ENCODE peak calls at places on chromosomes 1 and 21, in four cellular contexts. G, I, J and W are unnamed samples.

GRCh38 chr1:85692730-85693314 is 15.4 kb downstream of the ZNHIT6 start:
- DNase-seq in I (no peak), J (no peak), G (no peak), W (no peak)

GRCh38 chr1:151854658-151855057 is 1.1 kb upstream of the THEM5 start:
- DNase-seq in J (no peak), G (no peak), I (no peak), W (no peak)

GRCh38 chr1:38778521-38778920 is 81.1 kb downstream of the RRAGC start:
- DNase-seq in J (no peak), I (no peak), G (no peak), W (no peak)

GRCh38 chr1:244272471-244273261 is 179.0 kb downstream of the ADSS2 start:
- DNase-seq in J (peak; percentile 59), G (peak; percentile 80), I (peak; percentile 71), W (peak; percentile 84)

GRCh38 chr1:21511579-21512522 is 2.6 kb downstream of the ALPL start:
- DNase-seq in J (no peak), I (peak; percentile 35), G (peak; percentile 28), W (peak; percentile 72)

GRCh38 chr1:42529724-42530161 is 66.7 kb downstream of the CCDC30 start:
- DNase-seq in J (no peak), G (no peak), I (peak; percentile 7), W (no peak)

GRCh38 chr1:201614262-201615015 is 75.5 kb downstream of the NAV1 start:
- DNase-seq in I (no peak), J (no peak), G (no peak), W (no peak)

GRCh38 chr1:5847013-5847654 is 145.1 kb downstream of the NPHP4 start:
- DNase-seq in J (peak; percentile 41), G (no peak), I (no peak), W (no peak)

GRCh38 chr1:198747127-198747526 is 108.3 kb downstream of the PTPRC start:
- DNase-seq in J (no peak), I (no peak), G (no peak), W (no peak)

GRCh38 chr1:228378453-228379164 is 28.0 kb downstream of the TRIM11 start:
- DNase-seq in I (peak; percentile 56), G (peak; percentile 79), J (peak; percentile 70), W (peak; percentile 86)

GRCh38 chr1:96538883-96539282 is 182.7 kb upstream of the PTBP2 start:
- DNase-seq in I (peak; percentile 32), G (peak; percentile 62), J (no peak), W (peak; percentile 85)

GRCh38 chr1:48206371-48206770 is 16.1 kb upstream of the SLC5A9 start:
- DNase-seq in G (no peak), I (no peak), J (no peak), W (no peak)

GRCh38 chr1:48207536-48208075 is 14.9 kb upstream of the SLC5A9 start:
- DNase-seq in J (no peak), G (no peak), I (no peak), W (no peak)

GRCh38 chr1:48207131-48207530 is 15.4 kb upstream of the SLC5A9 start:
- DNase-seq in I (no peak), J (no peak), G (no peak), W (no peak)

GRCh38 chr1:48208251-48208650 is 14.3 kb upstream of the SLC5A9 start:
- DNase-seq in G (no peak), I (no peak), J (no peak), W (no peak)

DNA sequence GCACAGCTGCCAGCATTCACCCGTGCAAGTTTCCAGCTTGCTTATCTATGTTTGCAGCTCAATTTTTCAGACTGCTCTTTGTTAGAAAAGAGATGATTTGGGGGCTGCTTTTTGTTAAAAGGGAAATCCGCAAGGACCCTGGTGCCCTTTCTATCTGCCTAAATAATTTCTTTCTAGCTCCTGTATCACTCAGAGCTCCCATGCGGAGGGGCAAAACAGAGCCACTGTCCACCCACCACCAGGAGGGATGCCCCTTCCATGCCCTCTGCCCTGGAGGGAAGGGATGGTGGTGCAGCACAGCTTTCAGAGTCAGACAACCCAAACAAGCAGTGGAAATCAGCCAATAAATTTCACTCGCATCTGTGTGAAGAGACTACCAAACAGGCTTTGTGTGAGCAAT is 13.9 kb upstream of the SLC5A9 start:
- DNase-seq in G (no peak), J (no peak), I (no peak), W (no peak)
- H3K4me3 ChIP-seq in G (no peak overlapping the region), J (no peak overlapping the region), I (no peak overlapping the region), W (no peak overlapping the region)

DNA sequence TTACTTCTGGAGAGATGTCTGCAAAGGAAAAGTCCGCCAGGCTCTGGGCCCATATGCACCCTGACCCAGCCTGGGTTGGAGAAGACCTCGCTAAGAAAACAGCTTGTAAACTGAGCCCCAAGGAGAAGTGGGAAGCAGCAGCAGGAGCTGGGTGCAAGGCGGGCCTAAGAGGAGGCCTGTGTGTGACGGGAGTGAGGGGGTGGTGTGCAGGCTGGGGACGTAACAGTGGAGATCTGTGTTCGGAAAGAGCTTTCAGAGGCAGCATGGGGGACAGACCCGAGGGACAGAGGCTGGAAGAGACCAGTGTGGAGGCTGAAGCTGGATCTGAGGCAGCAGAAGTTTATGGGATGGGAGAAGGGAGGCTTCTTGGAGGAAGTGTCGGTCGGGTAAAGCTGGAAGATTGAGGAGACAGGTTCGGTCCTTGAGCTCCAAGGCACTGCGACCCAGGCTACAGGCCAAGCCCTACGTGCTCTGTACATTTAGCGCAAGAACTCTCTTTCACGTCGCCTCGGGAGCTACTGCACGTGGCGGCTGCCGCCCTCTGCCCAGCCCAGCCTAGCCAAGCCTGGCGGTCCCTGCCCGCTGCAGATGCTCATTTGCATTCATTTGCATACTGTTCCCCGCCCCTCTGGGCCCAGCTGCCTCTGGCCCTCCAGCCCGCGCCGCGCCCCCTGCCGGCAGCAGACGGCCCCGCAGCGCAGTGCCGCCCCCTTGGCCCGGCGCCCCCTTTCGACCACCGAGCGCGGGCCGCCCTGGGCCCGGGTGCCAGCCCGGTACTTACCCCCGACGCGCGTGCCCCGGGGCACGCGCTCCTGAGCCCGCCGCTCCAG is 6.3 kb downstream of the HPCA start:
- DNase-seq in G (peak; percentile 39), J (peak; percentile 47), I (peak; percentile 69), W (peak; percentile 60)
- TF ChIP-seq CTCF in G (peak; percentile 56), J (peak; percentile 95), I (peak; percentile 62), W (no peak)

GRCh38 chr1:75690547-75690946 is 34.0 kb upstream of the ACADM start:
- DNase-seq in G (no peak), I (no peak), J (no peak), W (no peak)
- TF ChIP-seq EP300 in G (no peak), I (no peak), J (no peak), W (no peak)

GRCh38 chr1:246726255-246726679 is 2.1 kb downstream of the SCCPDH start:
- DNase-seq in I (no peak), J (no peak), G (no peak), W (no peak)

GRCh38 chr1:246724001-246724724 is at the start of gene SCCPDH:
- DNase-seq in I (peak; percentile 72), J (no peak), G (peak; percentile 67), W (peak; percentile 84)

GRCh38 chr1:246724725-246725095 is 501 bp downstream of the SCCPDH start:
- DNase-seq in G (peak; percentile 28), J (no peak), I (no peak), W (no peak)

GRCh38 chr1:246726881-246727280 is 2.7 kb downstream of the SCCPDH start:
- DNase-seq in J (no peak), G (no peak), I (no peak), W (no peak)

GRCh38 chr1:246725191-246725590 is 982 bp downstream of the SCCPDH start:
- DNase-seq in G (no peak), J (no peak), I (no peak), W (no peak)
- H3K4me3 ChIP-seq in G (peak overlapping the region; percentile 89), J (peak overlapping the region; percentile 59), I (peak overlapping the region; percentile 93), W (peak overlapping the region; percentile 88)

DNA sequence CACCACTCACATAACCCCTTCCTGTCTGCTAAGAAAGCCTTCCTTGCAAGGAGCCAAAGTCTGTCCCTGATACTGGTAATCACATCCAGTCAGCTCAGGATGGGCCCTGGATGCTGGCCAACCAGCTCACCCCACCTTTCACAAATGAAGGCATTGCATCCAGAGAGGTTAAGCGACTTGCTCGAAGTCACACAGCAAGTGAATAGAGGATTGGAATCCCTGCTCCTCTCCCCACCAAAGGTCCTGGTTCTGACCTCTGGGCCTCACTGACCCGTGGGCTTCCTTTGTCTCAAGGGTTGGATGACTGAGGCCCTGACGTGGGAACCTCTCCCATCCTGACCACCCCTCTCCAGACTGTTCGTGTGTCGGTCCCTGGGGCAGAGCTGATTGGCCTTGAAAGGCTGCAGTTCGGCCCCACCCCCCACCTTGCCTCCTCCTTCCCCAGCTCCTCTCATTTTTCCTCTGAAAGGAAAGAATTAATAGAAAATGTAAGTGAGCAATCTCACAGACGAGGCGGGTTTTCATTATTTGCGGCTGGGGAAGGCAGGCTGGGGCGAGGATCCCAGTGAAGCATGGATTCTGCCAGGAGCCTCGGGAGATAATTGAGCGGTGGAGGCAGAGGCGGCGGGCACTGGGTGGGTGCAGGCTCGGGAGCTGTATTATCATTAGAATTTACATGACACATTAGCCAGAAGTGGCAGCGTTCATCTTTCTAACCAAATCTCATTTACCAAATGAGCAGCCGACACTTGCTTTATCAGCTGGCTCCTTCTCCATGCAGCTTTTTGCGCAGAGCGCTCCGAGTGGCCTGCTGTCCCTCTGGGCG is 101.5 kb upstream of the CSF3R start:
- DNase-seq in G (no peak), I (no peak), J (no peak), W (no peak)
- TF ChIP-seq CTCF in G (no peak), I (no peak), J (no peak), W (no peak)

GRCh38 chr1:8702848-8703810 is 114.3 kb downstream of the RERE start:
- DNase-seq in J (peak; percentile 69), I (peak; percentile 93), G (peak; percentile 83), W (peak; percentile 95)
- TF ChIP-seq EP300 in J (peak; percentile 82), I (no peak), G (no peak), W (no peak)

GRCh38 chr1:52674497-52675384 is 23.4 kb downstream of the COA7 start:
- DNase-seq in G (no peak), I (no peak), J (no peak), W (no peak)
- H3K4me3 ChIP-seq in G (no peak overlapping the region), I (no peak overlapping the region), J (no peak overlapping the region), W (no peak overlapping the region)

GRCh38 chr1:59997479-59997878 is 70.9 kb upstream of the CYP2J2 start:
- DNase-seq in J (no peak), I (no peak), G (no peak), W (no peak)
- TF ChIP-seq CTCF in J (peak; percentile 44), I (no peak), G (no peak), W (no peak)

GRCh38 chr1:150234647-150235435 is 1.1 kb downstream of the ANP32E start:
- DNase-seq in I (peak; percentile 87), J (no peak), G (peak; percentile 85), W (peak; percentile 95)
- TF ChIP-seq EP300 in I (no peak), J (no peak), G (no peak), W (no peak)

DNA sequence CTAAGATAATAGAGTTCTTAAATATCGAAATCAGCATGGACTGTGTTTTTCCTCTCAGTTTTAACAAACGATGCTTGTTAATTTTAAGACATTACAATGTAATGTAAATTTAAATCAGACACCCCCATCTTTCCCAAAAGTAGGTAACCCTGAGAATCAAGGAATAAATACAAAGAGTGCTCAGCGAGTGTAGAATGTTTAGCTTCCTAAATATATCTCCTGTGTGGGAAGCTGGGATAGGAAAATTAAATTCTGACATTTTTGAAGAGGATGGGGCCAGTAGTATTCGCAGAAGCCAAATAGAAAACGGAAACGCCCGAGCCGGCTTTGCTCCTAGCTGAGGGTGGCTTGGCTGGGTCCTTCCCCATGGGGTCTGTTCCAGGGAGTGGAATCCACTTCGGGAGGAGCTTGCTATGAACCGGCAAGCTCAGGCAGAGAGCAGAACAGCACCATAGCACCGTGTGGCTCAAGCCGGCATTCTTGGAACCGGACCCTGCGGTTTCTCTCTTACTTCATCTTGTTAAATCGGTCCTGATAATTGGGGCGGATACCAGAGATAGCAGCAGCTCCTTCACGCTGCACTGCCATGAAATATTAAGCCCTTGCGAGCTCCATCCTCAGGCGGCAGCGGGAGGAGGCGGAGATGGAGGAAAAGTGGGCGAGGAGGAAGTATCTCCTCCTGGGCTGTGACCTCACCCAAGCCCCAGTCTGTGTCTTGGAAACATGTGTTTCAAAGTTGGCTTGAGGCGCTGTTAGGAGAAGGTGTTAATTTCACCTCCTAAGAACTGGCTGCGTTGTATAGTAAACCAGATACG is 24.9 kb downstream of the MAP3K7CL start:
- DNase-seq in G (peak; percentile 20), I (no peak), J (no peak), W (peak; percentile 73)
- H3K4me3 ChIP-seq in G (peak overlapping the region; percentile 26), I (peak overlapping the region; percentile 14), J (no peak overlapping the region), W (no peak overlapping the region)